ENCODE peak calls at places on chromosomes 5 and 9, in ten cellular contexts. N is globus pallidus; P is activated CD8-positive, alpha-beta memory T cell treated with anti-CD3 and anti-CD28 coated beads, Interleukin-2, amount 10 ng/mL, durations not matched to agents 7 days and 5 days; T is HTR-8/SVneo; G is AG09319; B is SHP77; X is IMR-90; R is left ventricle myocardium inferior; A is stimulated activated CD8-positive, alpha-beta memory T cell treated with anti-CD3 and anti-CD28 coated beads, Interleukin-15, amount 100 ng/mL, for 4 hours; F is stimulated activated naive CD8-positive, alpha-beta T cell treated with anti-CD3 and anti-CD28 coated beads, Interleukin-15, amount 100 ng/mL, for 72 hours. C is an unnamed sample.
A peak's percentile ranks its signal among the peaks of the same experiment; 100 is the strongest.

GRCh38 chr5:132471006-132471907 is 19.3 kb downstream of the IRF1 start:
- DNase-seq in R (no peak), G (no peak), N (no peak), B (no peak), X (no peak), F (no peak), A (no peak), T (no peak), P (peak; percentile 34), C (peak; percentile 2)

GRCh38 chr9:130023994-130024596 is 18.9 kb downstream of the FNBP1 start:
- DNase-seq in P (no peak), B (no peak), R (no peak), F (no peak), N (no peak), A (no peak), X (no peak), G (no peak), T (no peak), C (no peak)

GRCh38 chr9:131503626-131504465 is 1.1 kb downstream of the POMT1 start:
- DNase-seq in F (peak; percentile 72), R (no peak), P (peak; percentile 92), T (peak; percentile 17), G (no peak), N (no peak), A (peak; percentile 9), X (peak; percentile 49), B (no peak), C (peak; percentile 89)

GRCh38 chr5:65803699-65804426 is 81.9 kb downstream of the NLN start:
- DNase-seq in A (no peak), F (peak; percentile 17), T (no peak), B (no peak), X (peak; percentile 72), R (no peak), G (no peak), N (no peak), P (no peak), C (peak; percentile 21)

GRCh38 chr5:124546643-124547042 is 199.8 kb downstream of the ZNF608 start:
- DNase-seq in F (no peak), B (no peak), N (no peak), T (peak; percentile 4), G (no peak), A (no peak), P (no peak), R (no peak), X (peak; percentile 35), C (peak; percentile 6)

GRCh38 chr9:95516736-95517558 is at the start of gene PTCH1:
- DNase-seq in B (no peak), X (peak; percentile 52), P (peak; percentile 58), G (no peak), A (no peak), T (no peak), R (peak; percentile 36), N (no peak), F (peak; percentile 43), C (peak; percentile 43)

GRCh38 chr9:130846487-130847305 is 11.6 kb downstream of the ABL1 start:
- DNase-seq in P (no peak), G (no peak), F (no peak), T (no peak), X (peak; percentile 80), R (peak; percentile 38), N (peak; percentile 79), B (no peak), A (no peak), C (no peak)

GRCh38 chr5:102770803-102771202 is 15.7 kb downstream of the PAM start:
- DNase-seq in N (no peak), A (no peak), G (no peak), F (no peak), P (no peak), X (no peak), T (no peak), R (no peak), B (no peak), C (no peak)

GRCh38 chr5:30960041-30960440 is 233.4 kb upstream of the CDH6 start:
- DNase-seq in G (no peak), N (no peak), X (peak; percentile 59), F (no peak), A (no peak), T (no peak), B (no peak), R (no peak), P (no peak), C (no peak)

GRCh38 chr9:113337714-113338113 is 2.4 kb downstream of the WDR31 start:
- DNase-seq in A (no peak), P (no peak), X (no peak), B (no peak), N (no peak), G (no peak), T (no peak), R (no peak), F (no peak), C (no peak)

GRCh38 chr5:93017854-93018253 is 563.2 kb downstream of the NR2F1-AS1 start:
- DNase-seq in F (no peak), R (no peak), T (no peak), X (peak; percentile 81), A (no peak), N (no peak), B (no peak), P (no peak), G (peak; percentile 14), C (no peak)

GRCh38 chr9:133485531-133486260 is 6.8 kb upstream of the SLC2A6 start:
- DNase-seq in X (no peak), T (no peak), F (no peak), B (no peak), P (no peak), R (no peak), N (no peak), G (no peak), A (no peak), C (no peak)

GRCh38 chr5:32223972-32224608 is 50.0 kb upstream of the GOLPH3 start:
- DNase-seq in X (peak; percentile 75), A (no peak), T (peak; percentile 98), N (no peak), F (no peak), P (no peak), R (no peak), G (peak; percentile 25), B (no peak), C (no peak)

GRCh38 chr5:105639511-105639910 is 2031.2 kb downstream of the EFNA5 start:
- DNase-seq in B (no peak), X (no peak), G (no peak), N (no peak), R (no peak), P (no peak), F (no peak), T (no peak), A (no peak), C (no peak)

GRCh38 chr9:29966247-29966646 is 2393.0 kb upstream of the C9orf72 start:
- DNase-seq in P (no peak), G (no peak), T (peak; percentile 2), F (no peak), X (no peak), A (no peak), B (no peak), N (no peak), R (no peak), C (no peak)

GRCh38 chr5:141753971-141754713 is 72.1 kb upstream of the ARAP3 start:
- DNase-seq in G (no peak), B (no peak), P (peak; percentile 49), N (no peak), T (peak; percentile 59), X (peak; percentile 24), R (no peak), A (no peak), F (no peak), C (peak; percentile 61)

GRCh38 chr5:51394609-51395008 is 11.4 kb downstream of the ISL1 start:
- DNase-seq in B (no peak), A (no peak), F (no peak), T (no peak), R (no peak), X (no peak), P (no peak), N (no peak), G (no peak), C (no peak)

GRCh38 chr5:177371705-177372533 is 12.3 kb upstream of the SLC34A1 start:
- DNase-seq in B (no peak), R (no peak), G (no peak), X (no peak), A (no peak), T (no peak), P (peak; percentile 56), F (no peak), N (no peak), C (peak; percentile 62)

GRCh38 chr9:131011274-131012022 is 2.5 kb downstream of the LAMC3 start:
- DNase-seq in G (no peak), B (no peak), R (no peak), X (no peak), P (no peak), N (no peak), T (no peak), F (no peak), A (no peak), C (no peak)

GRCh38 chr9:134601764-134602163 is 39.8 kb upstream of the COL5A1 start:
- DNase-seq in X (peak; percentile 67), P (no peak), G (no peak), N (no peak), R (no peak), B (no peak), A (no peak), F (no peak), T (no peak), C (no peak)

GRCh38 chr5:16888694-16889124 is 47.4 kb downstream of the MYO10 start:
- DNase-seq in T (no peak), R (no peak), A (no peak), X (peak; percentile 67), N (no peak), P (no peak), F (no peak), G (no peak), B (no peak), C (no peak)

GRCh38 chr9:80842976-80843506 is 846.3 kb downstream of the TLE1 start:
- DNase-seq in F (no peak), G (no peak), P (no peak), N (no peak), A (no peak), T (no peak), B (no peak), R (no peak), X (no peak), C (no peak)

GRCh38 chr5:1791176-1791575 is 8.5 kb downstream of the MRPL36 start:
- DNase-seq in X (no peak), P (no peak), R (no peak), B (no peak), F (no peak), A (no peak), N (no peak), T (no peak), G (no peak), C (no peak)

GRCh38 chr5:131622633-131623032 is 12.4 kb downstream of the RAPGEF6 start:
- DNase-seq in P (no peak), T (no peak), B (no peak), R (no peak), X (peak; percentile 79), A (no peak), N (peak; percentile 94), F (no peak), G (no peak), C (no peak)

GRCh38 chr9:125785187-125785840 is 38.1 kb downstream of the PBX3 start:
- DNase-seq in B (no peak), X (no peak), A (no peak), G (no peak), N (no peak), R (no peak), T (no peak), P (peak; percentile 42), F (peak; percentile 41), C (peak; percentile 33)